ENCODE peak calls at places on chromosomes 4 and X, in six cellular contexts. D, Y, L, R, A and Q are unnamed samples.

GRCh38 chr4:1248262-1249147 is at the start of gene CTBP1:
- DNase-seq in D (peak), Y (no peak), L (peak), R (peak), A (peak), Q (peak)

GRCh38 chrX:119775517-119776238 is 15.8 kb downstream of the RPL39 start:
- DNase-seq in D (no peak), Y (no peak), L (no peak), R (no peak), A (no peak), Q (no peak)

GRCh38 chr4:8216443-8217245 is 17.6 kb downstream of the SH3TC1 start:
- DNase-seq in D (no peak), Y (no peak), L (no peak), R (no peak), A (no peak), Q (no peak)

GRCh38 chrX:20218809-20219505 is 47.8 kb downstream of the RPS6KA3 start:
- DNase-seq in D (peak), Y (no peak), L (peak), R (peak), A (no peak), Q (no peak)

GRCh38 chrX:25442501-25442900 is 426.7 kb upstream of the ARX start:
- DNase-seq in D (no peak), Y (no peak), L (no peak), R (no peak), A (no peak), Q (no peak)

GRCh38 chrX:29478336-29479069 is 736.9 kb upstream of the MAGEB2 start:
- DNase-seq in D (peak), Y (peak), L (peak), R (peak), A (peak), Q (peak)

GRCh38 chr4:121741751-121742150 is 23.2 kb downstream of the SMIM43 start:
- DNase-seq in D (peak), Y (no peak), L (no peak), R (no peak), A (no peak), Q (no peak)

GRCh38 chrX:51759055-51759454 is 15.8 kb downstream of the GSPT2 start:
- DNase-seq in D (no peak), Y (no peak), L (no peak), R (no peak), A (peak), Q (no peak)

GRCh38 chrX:71210829-71211228 is 12.2 kb upstream of the GJB1 start:
- DNase-seq in D (peak), Y (no peak), L (no peak), R (no peak), A (no peak), Q (no peak)

GRCh38 chr4:25703731-25704388 is 48.2 kb downstream of the SLC34A2 start:
- DNase-seq in D (peak), Y (no peak), L (no peak), R (no peak), A (no peak), Q (no peak)

GRCh38 chr4:178745203-178745602 is 1303.0 kb upstream of the AGA start:
- DNase-seq in D (no peak), Y (no peak), L (no peak), R (no peak), A (no peak), Q (no peak)

GRCh38 chrX:25650216-25650615 is 487.9 kb upstream of the MAGEB18 start:
- DNase-seq in D (no peak), Y (no peak), L (no peak), R (no peak), A (no peak), Q (no peak)

GRCh38 chr4:98838528-98838927 is 90.4 kb downstream of the EIF4E start:
- DNase-seq in D (no peak), Y (no peak), L (no peak), R (no peak), A (no peak), Q (no peak)

GRCh38 chr4:156472624-156473023 is 499.0 kb downstream of the PDGFC start:
- DNase-seq in D (no peak), Y (no peak), L (no peak), R (no peak), A (no peak), Q (no peak)

GRCh38 chr4:83876047-83876446 is 340.1 kb downstream of the GPAT3 start:
- DNase-seq in D (peak), Y (no peak), L (no peak), R (no peak), A (no peak), Q (no peak)

GRCh38 chr4:5127556-5127955 is 76.3 kb downstream of the STK32B start:
- DNase-seq in D (peak), Y (no peak), L (no peak), R (no peak), A (no peak), Q (no peak)

GRCh38 chrX:48972214-48973164 is 845 bp upstream of the KCND1 start:
- DNase-seq in D (peak), Y (no peak), L (peak), R (peak), A (peak), Q (peak)

GRCh38 chr4:104811727-104812126 is 317.0 kb upstream of the CXXC4 start:
- DNase-seq in D (no peak), Y (no peak), L (no peak), R (no peak), A (no peak), Q (no peak)

GRCh38 chr4:139297001-139297410 is 4.3 kb upstream of the NAA15 start:
- DNase-seq in D (peak), Y (no peak), L (peak), R (no peak), A (no peak), Q (peak)

GRCh38 chr4:81030617-81031388 is at the start of gene BMP3:
- DNase-seq in D (peak), Y (no peak), L (no peak), R (no peak), A (no peak), Q (no peak)

GRCh38 chr4:26204911-26205368 is 115.9 kb upstream of the RBPJ start:
- DNase-seq in D (no peak), Y (no peak), L (no peak), R (no peak), A (no peak), Q (no peak)

GRCh38 chr4:19406789-19407188 is 844.9 kb upstream of the SLIT2 start:
- DNase-seq in D (no peak), Y (no peak), L (no peak), R (no peak), A (no peak), Q (no peak)

GRCh38 chrX:71253253-71254091 is 468 bp downstream of the ZMYM3 start:
- DNase-seq in D (peak), Y (no peak), L (peak), R (peak), A (peak), Q (peak)

GRCh38 chr4:140005699-140006098 is 148.3 kb downstream of the MAML3 start:
- DNase-seq in D (no peak), Y (no peak), L (no peak), R (no peak), A (peak), Q (no peak)

GRCh38 chr4:6740347-6740746 is 24.4 kb downstream of the BLOC1S4 start:
- DNase-seq in D (no peak), Y (no peak), L (no peak), R (no peak), A (peak), Q (no peak)

GRCh38 chr4:16759781-16760459 is 138.5 kb downstream of the LDB2 start:
- DNase-seq in D (peak), Y (no peak), L (no peak), R (no peak), A (no peak), Q (no peak)

GRCh38 chr4:4480685-4481393 is 61.0 kb downstream of the STX18 start:
- DNase-seq in D (peak), Y (no peak), L (no peak), R (no peak), A (peak), Q (no peak)

GRCh38 chr4:186272699-186273370 is 6.8 kb downstream of the F11 start:
- DNase-seq in D (peak), Y (no peak), L (no peak), R (no peak), A (no peak), Q (no peak)

GRCh38 chr4:122806981-122807679 is 19.5 kb upstream of the FGF2 start:
- DNase-seq in D (peak), Y (no peak), L (peak), R (no peak), A (no peak), Q (no peak)

GRCh38 chrX:150085881-150086280 is 147.6 kb upstream of the EOLA2 start:
- DNase-seq in D (peak), Y (no peak), L (no peak), R (no peak), A (no peak), Q (no peak)

GRCh38 chr4:184347251-184348239 is 126.8 kb downstream of the IRF2 start:
- DNase-seq in D (peak), Y (peak), L (peak), R (no peak), A (no peak), Q (no peak)

GRCh38 chr4:104490770-104491395 is 3.8 kb downstream of the CXXC4 start:
- DNase-seq in D (peak), Y (no peak), L (peak), R (peak), A (peak), Q (peak)

GRCh38 chr4:102616661-102617060 is 115.5 kb downstream of the NFKB1 start:
- DNase-seq in D (no peak), Y (no peak), L (no peak), R (no peak), A (peak), Q (no peak)

GRCh38 chr4:29983890-29984289 is 736.3 kb upstream of the PCDH7 start:
- DNase-seq in D (no peak), Y (no peak), L (no peak), R (no peak), A (no peak), Q (no peak)

GRCh38 chrX:2412131-2412530 is 88.6 kb downstream of the DHRSX start:
- DNase-seq in D (no peak), Y (no peak), L (no peak), R (no peak), A (no peak), Q (no peak)

GRCh38 chr4:15410750-15411149 is 17.1 kb upstream of the C1QTNF7 start:
- DNase-seq in D (no peak), Y (no peak), L (no peak), R (no peak), A (peak), Q (no peak)
- TF ChIP-seq CTCF in D (no peak), Y (no peak), L (no peak), R (no peak), A (no peak), Q (no peak)

GRCh38 chrX:136711147-136711546 is 63.2 kb downstream of the CD40LG start:
- DNase-seq in D (peak), Y (no peak), L (peak), R (peak), A (peak), Q (no peak)

GRCh38 chrX:136712631-136713030 is 64.7 kb downstream of the CD40LG start:
- DNase-seq in D (no peak), Y (no peak), L (no peak), R (no peak), A (no peak), Q (no peak)

GRCh38 chrX:136718091-136718490 is 62.6 kb downstream of the ARHGEF6 start:
- DNase-seq in D (no peak), Y (no peak), L (no peak), R (no peak), A (no peak), Q (no peak)

GRCh38 chrX:136710324-136710951 is 62.5 kb downstream of the CD40LG start:
- DNase-seq in D (peak), Y (no peak), L (no peak), R (no peak), A (no peak), Q (no peak)

DNA sequence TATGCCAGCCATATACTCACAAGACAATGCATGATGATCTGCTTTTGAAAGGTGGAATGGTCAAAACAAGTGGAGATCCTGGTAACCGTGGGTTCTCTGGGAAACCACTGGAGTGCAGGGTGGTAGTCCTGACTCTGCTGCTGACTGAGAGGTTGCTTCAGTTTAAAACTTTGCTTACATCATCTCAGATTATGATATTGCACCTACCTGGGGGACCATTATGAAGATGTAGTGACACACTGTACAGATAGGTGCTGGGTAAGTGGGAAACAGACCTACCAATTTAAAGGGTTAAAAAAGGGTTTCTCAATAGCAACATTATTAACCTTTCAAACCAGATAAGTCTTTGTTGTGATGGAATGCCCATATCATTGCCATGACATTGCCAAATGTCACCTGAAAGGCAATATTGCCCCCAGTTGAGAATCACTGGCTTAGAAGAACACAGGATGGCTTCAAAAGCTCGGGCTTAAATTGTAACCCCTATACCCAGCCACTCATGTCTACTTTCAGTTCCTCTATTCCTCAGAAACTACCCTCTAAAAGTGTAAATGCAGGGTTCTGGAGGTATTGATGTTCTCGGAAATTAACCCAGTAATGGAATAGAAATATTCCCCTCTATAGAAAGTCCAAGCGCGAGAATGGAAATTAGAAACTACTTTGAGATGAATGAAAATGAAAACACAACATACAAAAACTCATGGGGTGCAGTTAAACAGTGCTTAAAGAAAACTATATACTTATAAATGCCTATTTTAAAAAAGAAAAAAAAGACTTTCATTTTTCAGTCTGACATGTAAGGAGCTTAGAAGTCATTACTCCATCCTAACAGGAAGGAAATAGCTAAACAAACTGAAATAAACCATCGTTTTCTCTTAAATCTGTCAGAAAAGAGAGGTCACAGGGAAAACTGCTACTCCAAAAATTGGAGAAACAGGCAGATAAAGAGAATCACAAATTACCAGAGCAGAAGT is 65.8 kb downstream of the ARHGEF6 start:
- DNase-seq in D (no peak), Y (no peak), L (no peak), R (no peak), A (no peak), Q (no peak)
- TF ChIP-seq SMC3 in D (no peak), Y (no peak), L (no peak), R (no peak), A (no peak), Q (no peak)

GRCh38 chrX:78708171-78708570 is 39.3 kb upstream of the LPAR4 start:
- DNase-seq in D (peak), Y (no peak), L (peak), R (peak), A (peak), Q (peak)
- TF ChIP-seq CTCF in D (peak), Y (peak), L (no peak), R (peak), A (peak), Q (peak)

GRCh38 chr4:170748975-170749374 is 659.2 kb upstream of the AADAT start:
- DNase-seq in D (no peak), Y (no peak), L (no peak), R (no peak), A (no peak), Q (no peak)
- TF ChIP-seq SMC3 in D (no peak), Y (no peak), L (no peak), R (no peak), A (no peak), Q (no peak)

GRCh38 chr4:73853246-73853704 is at the start of gene PF4V1:
- DNase-seq in D (no peak), Y (no peak), L (no peak), R (no peak), A (no peak), Q (no peak)
- TF ChIP-seq CTCF in D (no peak), Y (no peak), L (no peak), R (no peak), A (no peak), Q (no peak)

DNA sequence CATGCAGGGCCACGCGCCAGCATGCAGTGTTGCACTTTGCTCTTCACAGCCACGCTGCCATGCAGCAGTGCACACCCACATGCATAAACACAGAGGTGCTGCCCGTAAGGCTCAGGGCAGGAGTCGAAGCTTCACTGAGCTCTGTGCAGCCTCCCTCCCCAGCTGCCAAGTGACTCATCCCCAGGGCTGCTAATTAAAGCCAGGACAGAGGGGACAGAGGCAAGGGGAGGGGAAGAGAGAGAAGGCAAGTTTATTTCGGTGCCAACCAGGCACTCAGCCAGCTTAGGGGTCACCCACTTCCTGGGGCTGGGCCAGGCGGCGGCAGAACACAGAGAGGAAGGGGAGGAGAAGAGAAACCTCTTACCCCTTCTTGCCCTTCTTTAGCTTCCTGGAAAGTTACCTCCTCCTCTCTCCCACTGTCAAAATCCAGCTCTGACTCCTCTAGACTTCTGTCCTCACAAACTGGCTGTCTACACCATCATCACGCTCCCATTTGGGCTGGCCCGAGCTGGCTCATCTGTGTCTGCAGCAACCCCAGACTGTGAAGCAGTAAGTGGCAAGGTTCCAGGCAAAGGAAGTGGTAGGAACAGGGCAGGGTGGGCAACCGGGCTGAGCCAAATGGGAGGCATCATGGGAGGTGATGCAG is 6.2 kb upstream of the IQSEC2 start:
- DNase-seq in D (peak), Y (peak), L (no peak), R (no peak), A (peak), Q (no peak)
- TF ChIP-seq SMC3 in D (no peak), Y (no peak), L (no peak), R (no peak), A (no peak), Q (no peak)